ENCODE peak calls at places on chromosomes 4 and X, in ten cellular contexts. Q is MM.1S, U is hepatocyte, G is A673, Z is GM23248, D is neural progenitor cell, R is PC-3, C is mammary epithelial cell, K is DND-41, O is GM12878. L is an unnamed sample.

GRCh38 chr4:156169011-156169410 is 215.3 kb upstream of the CTSO start:
- DNase-seq in D (peak), G (peak), Z (peak), O (no peak), C (peak), Q (peak), R (peak), K (no peak), U (peak), L (peak)

GRCh38 chrX:138877746-138878145 is 166.2 kb upstream of the FGF13 start:
- DNase-seq in O (no peak), K (no peak), R (peak), Z (peak), Q (no peak), D (no peak), G (no peak), U (no peak), C (peak), L (peak)

GRCh38 chrX:64842492-64842891 is 133.8 kb downstream of the ZC4H2 start:
- DNase-seq in G (no peak), D (no peak), K (peak), R (no peak), O (no peak), U (no peak), Z (no peak), C (no peak), Q (peak), L (no peak)

GRCh38 chrX:106935175-106935574 is 15.0 kb downstream of the CLDN2 start:
- DNase-seq in G (peak), Z (no peak), R (no peak), Q (no peak), D (no peak), O (no peak), K (no peak), U (no peak), C (no peak), L (no peak)

GRCh38 chrX:67543818-67544217 is at the start of gene AR:
- DNase-seq in K (no peak), D (peak), U (peak), Q (no peak), O (no peak), G (no peak), C (no peak), R (no peak), Z (peak), L (peak)

GRCh38 chr4:141347738-141348524 is 127.2 kb downstream of the ZNF330 start:
- DNase-seq in Z (peak), Q (peak), K (no peak), D (no peak), U (no peak), R (no peak), C (peak), O (no peak), G (no peak), L (no peak)

GRCh38 chrX:51857159-51857733 is 36.2 kb upstream of the MAGED1 start:
- DNase-seq in Z (no peak), C (no peak), R (no peak), G (no peak), Q (no peak), U (no peak), O (no peak), D (no peak), K (no peak), L (no peak)

GRCh38 chr4:156571146-156571545 is 400.5 kb downstream of the PDGFC start:
- DNase-seq in R (no peak), K (no peak), Q (no peak), O (no peak), G (no peak), U (peak), C (no peak), D (no peak), Z (no peak), L (no peak)

GRCh38 chrX:131752493-131753198 is 208.8 kb downstream of the OR13H1 start:
- DNase-seq in C (peak), Z (no peak), D (no peak), G (peak), Q (peak), R (peak), O (peak), K (no peak), U (no peak), L (no peak)

GRCh38 chr4:134740290-134740689 is 538.7 kb upstream of the PABPC4L start:
- DNase-seq in Q (peak), R (no peak), D (no peak), C (no peak), O (no peak), U (no peak), K (no peak), Z (no peak), G (no peak), L (no peak)

GRCh38 chr4:90357117-90357710 is 230.0 kb downstream of the CCSER1 start:
- DNase-seq in Q (peak), R (peak), D (peak), O (no peak), C (peak), K (no peak), Z (peak), U (peak), G (peak), L (peak)

GRCh38 chr4:165991325-165992180 is 118.5 kb downstream of the TLL1 start:
- DNase-seq in R (peak), K (no peak), Q (no peak), G (peak), Z (peak), O (no peak), C (no peak), D (no peak), U (no peak), L (no peak)

GRCh38 chr4:166981847-166982246 is 252.4 kb downstream of the SPOCK3 start:
- DNase-seq in Z (no peak), C (no peak), Q (no peak), U (no peak), R (no peak), O (no peak), D (no peak), G (no peak), K (no peak), L (no peak)

GRCh38 chr4:147528054-147528453 is 47.2 kb downstream of the EDNRA start:
- DNase-seq in D (no peak), Q (no peak), O (no peak), Z (no peak), C (no peak), K (no peak), U (no peak), R (no peak), G (no peak), L (no peak)

GRCh38 chr4:89482248-89482647 is 174.6 kb upstream of the GPRIN3 start:
- DNase-seq in G (peak), U (peak), D (peak), R (peak), Q (peak), Z (peak), C (peak), K (peak), O (no peak), L (no peak)

GRCh38 chr4:131974730-131975129 is 1174.4 kb upstream of the PCDH10 start:
- DNase-seq in K (no peak), U (no peak), G (no peak), D (no peak), O (no peak), Q (no peak), R (no peak), Z (peak), C (no peak), L (no peak)

GRCh38 chrX:131801066-131801465 is 222.0 kb upstream of the STK26 start:
- DNase-seq in Z (no peak), D (no peak), C (no peak), U (no peak), G (no peak), R (no peak), O (no peak), Q (no peak), K (no peak), L (no peak)

GRCh38 chr4:128384091-128384520 is 96.5 kb upstream of the PGRMC2 start:
- DNase-seq in K (no peak), G (peak), Z (peak), U (no peak), D (no peak), R (no peak), Q (no peak), C (no peak), O (no peak), L (no peak)

GRCh38 chrX:19332983-19333382 is 10.7 kb upstream of the PDHA1 start:
- DNase-seq in Q (no peak), Z (peak), O (no peak), G (peak), R (no peak), C (no peak), D (no peak), K (no peak), U (peak), L (no peak)

GRCh38 chrX:70444326-70445196 is at the start of gene DLG3:
- DNase-seq in K (no peak), C (peak), O (no peak), D (peak), Q (no peak), R (peak), Z (peak), U (peak), G (peak), L (peak)
- TF ChIP-seq EZH2 in K (no peak), C (no peak), O (no peak), D (no peak), Q (no peak), R (no peak), Z (no peak), U (no peak), G (no peak), L (no peak)

GRCh38 chr4:56051710-56052075 is 102.9 kb downstream of the CEP135 start:
- DNase-seq in Q (no peak), C (no peak), O (no peak), R (no peak), G (no peak), K (no peak), U (no peak), Z (no peak), D (no peak), L (no peak)

GRCh38 chr4:56048621-56049427 is 100.1 kb downstream of the CEP135 start:
- DNase-seq in U (peak), D (peak), G (peak), Z (peak), Q (peak), R (peak), C (peak), O (peak), K (no peak), L (no peak)

GRCh38 chr4:56050584-56050983 is 101.8 kb downstream of the CEP135 start:
- DNase-seq in G (no peak), K (no peak), R (no peak), O (no peak), U (no peak), Z (no peak), Q (no peak), D (no peak), C (no peak), L (no peak)

GRCh38 chr4:56051049-56051709 is 102.4 kb downstream of the CEP135 start:
- DNase-seq in R (no peak), Q (no peak), K (no peak), D (no peak), Z (no peak), C (no peak), O (no peak), G (no peak), U (no peak), L (no peak)

GRCh38 chr4:56049428-56050212 is 100.9 kb downstream of the CEP135 start:
- DNase-seq in C (peak), O (no peak), Z (peak), Q (peak), G (peak), K (no peak), R (peak), U (peak), D (peak), L (peak)
- TF ChIP-seq EZH2 in C (peak), O (no peak), Z (peak), Q (no peak), G (no peak), K (no peak), R (peak), U (no peak), D (peak), L (no peak)

GRCh38 chr4:121454251-121454979 is 73.6 kb upstream of the QRFPR start:
- DNase-seq in O (no peak), U (peak), C (no peak), Z (no peak), G (no peak), R (no peak), K (no peak), Q (no peak), D (peak), L (peak)

GRCh38 chr4:121451310-121451709 is 70.5 kb upstream of the QRFPR start:
- DNase-seq in Z (no peak), U (no peak), R (no peak), O (no peak), Q (no peak), G (no peak), K (no peak), D (no peak), C (no peak), L (no peak)

GRCh38 chr4:121457278-121457875 is 76.6 kb upstream of the QRFPR start:
- DNase-seq in Z (no peak), C (no peak), K (no peak), R (no peak), O (no peak), Q (no peak), D (no peak), U (no peak), G (no peak), L (no peak)

GRCh38 chr4:121459056-121459455 is 78.2 kb upstream of the QRFPR start:
- DNase-seq in Q (no peak), G (no peak), U (no peak), D (no peak), O (no peak), K (no peak), Z (no peak), C (no peak), R (no peak), L (no peak)

GRCh38 chr4:121455285-121455684 is 74.5 kb upstream of the QRFPR start:
- DNase-seq in G (no peak), Z (no peak), K (no peak), R (no peak), Q (no peak), U (no peak), D (no peak), O (no peak), C (no peak), L (no peak)
- TF ChIP-seq EZH2 in G (no peak), Z (no peak), K (no peak), R (no peak), Q (no peak), U (no peak), D (no peak), O (no peak), C (no peak), L (no peak)

DNA sequence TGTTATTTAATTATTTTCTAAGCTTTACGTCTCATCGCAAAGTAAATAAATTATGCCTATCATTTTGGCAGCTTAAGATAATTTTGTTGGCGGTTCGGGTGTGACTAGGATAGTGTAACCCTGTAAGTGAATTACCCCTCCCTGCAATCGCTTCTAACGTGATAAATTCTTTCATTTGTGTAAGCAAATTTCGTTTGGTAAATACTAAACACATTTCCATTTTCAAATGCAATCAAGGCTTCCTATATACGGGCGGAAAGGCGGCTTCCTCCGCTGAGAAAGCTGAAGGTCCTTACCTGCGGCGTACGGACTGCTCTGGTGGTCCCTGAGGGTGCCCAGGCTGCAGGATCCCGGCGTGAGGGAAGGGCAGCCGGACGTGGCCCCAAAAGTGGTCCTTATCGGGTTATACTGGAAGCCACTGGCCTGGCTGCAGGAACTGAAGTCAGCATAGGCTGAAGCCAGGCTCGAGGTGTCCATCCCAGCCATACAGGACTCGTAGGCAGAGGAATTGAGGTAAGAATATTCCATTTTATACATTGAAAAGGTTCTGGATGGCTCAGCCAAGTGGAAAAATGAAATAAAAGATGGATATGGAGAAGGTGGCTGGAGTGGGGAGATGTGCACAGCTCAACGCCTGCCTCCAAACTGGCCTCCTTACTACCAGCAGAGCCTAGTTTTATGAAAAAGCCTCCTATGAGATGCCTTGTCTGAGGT is at the start of gene PHOX2B:
- DNase-seq in Q (no peak), D (peak), C (no peak), Z (no peak), R (no peak), G (no peak), U (no peak), O (no peak), K (no peak), L (no peak)
- TF ChIP-seq EZH2 in Q (no peak), D (no peak), C (peak), Z (peak), R (no peak), G (no peak), U (peak), O (no peak), K (no peak), L (no peak)

GRCh38 chr4:55819634-55820033 is at the start of gene EXOC1L:
- DNase-seq in D (peak), C (no peak), U (peak), K (no peak), O (no peak), G (peak), Z (peak), Q (no peak), R (no peak), L (no peak)

GRCh38 chr4:55817691-55818090 is 1.9 kb upstream of the EXOC1L start:
- DNase-seq in Z (no peak), C (no peak), Q (no peak), K (no peak), G (no peak), D (no peak), O (no peak), U (no peak), R (no peak), L (no peak)

GRCh38 chr4:55824865-55825264 is 5.3 kb downstream of the EXOC1L start:
- DNase-seq in R (no peak), K (no peak), Q (no peak), U (no peak), G (no peak), O (no peak), C (no peak), D (no peak), Z (no peak), L (no peak)

DNA sequence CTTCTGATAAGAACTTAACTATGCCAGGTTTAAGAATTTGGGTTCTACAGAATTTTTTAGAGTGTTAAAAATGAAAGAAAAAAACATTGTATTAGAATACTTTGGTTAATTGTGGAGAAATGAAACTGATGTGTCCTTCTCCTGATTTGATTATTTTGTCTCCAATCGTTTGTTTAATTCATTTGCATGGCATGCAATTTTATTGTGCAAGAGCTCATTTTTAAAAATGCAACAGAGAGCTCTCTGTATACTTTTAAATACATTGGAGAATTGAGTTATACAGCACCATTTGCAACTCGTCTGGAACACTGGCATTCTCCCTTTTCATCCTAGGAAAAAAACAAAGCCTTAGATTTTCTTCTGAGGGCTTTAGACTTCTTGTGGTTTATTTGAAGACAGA is 670 bp downstream of the EXOC1L start:
- DNase-seq in R (no peak), U (no peak), G (no peak), Q (no peak), C (no peak), K (no peak), O (no peak), D (no peak), Z (no peak), L (no peak)
- TF ChIP-seq EZH2 in R (no peak), U (no peak), G (no peak), Q (no peak), C (no peak), K (no peak), O (no peak), D (no peak), Z (no peak), L (no peak)

DNA sequence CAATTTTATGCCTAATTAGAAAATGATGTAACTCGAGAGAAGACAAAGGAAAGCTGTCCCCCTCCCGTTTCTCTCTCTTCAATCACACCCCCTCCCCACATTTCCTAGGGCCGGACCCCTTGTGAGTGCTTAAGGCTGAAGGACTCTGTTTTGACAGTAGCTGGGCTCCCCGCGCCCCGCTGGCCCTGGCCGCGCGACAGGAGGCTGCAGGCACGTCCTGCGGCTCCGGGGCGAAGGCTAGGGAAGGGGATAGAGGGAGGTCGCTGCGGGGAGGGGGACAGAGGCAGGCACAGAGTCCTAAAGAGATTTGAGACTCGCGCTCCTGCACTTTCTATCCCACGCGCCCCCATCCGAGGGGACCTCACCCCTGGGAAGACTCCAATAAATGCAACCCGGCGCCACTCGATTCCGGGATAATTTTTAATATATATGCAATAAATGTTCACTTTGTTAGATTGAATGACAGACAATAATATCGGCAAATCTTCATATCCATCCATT is 56.2 kb upstream of the TMEM33 start:
- DNase-seq in U (no peak), K (no peak), R (no peak), Q (no peak), G (no peak), D (peak), Z (no peak), O (no peak), C (no peak), L (no peak)
- TF ChIP-seq EZH2 in U (peak), K (no peak), R (no peak), Q (no peak), G (peak), D (peak), Z (no peak), O (no peak), C (no peak), L (no peak)

GRCh38 chr4:67286724-67287123 is 258.6 kb downstream of the CENPC start:
- DNase-seq in Z (no peak), K (no peak), O (no peak), D (no peak), Q (no peak), C (no peak), R (no peak), G (no peak), U (no peak), L (no peak)

GRCh38 chr4:67292649-67293048 is 252.7 kb downstream of the CENPC start:
- DNase-seq in G (peak), K (no peak), Q (no peak), Z (no peak), C (no peak), U (no peak), R (peak), D (no peak), O (no peak), L (no peak)

GRCh38 chr4:67288964-67289363 is 256.3 kb downstream of the CENPC start:
- DNase-seq in D (peak), R (peak), O (no peak), G (peak), U (peak), Q (peak), K (peak), Z (no peak), C (no peak), L (no peak)

GRCh38 chr4:67292045-67292444 is 253.3 kb downstream of the CENPC start:
- DNase-seq in O (no peak), R (peak), D (no peak), Z (no peak), U (no peak), C (no peak), K (no peak), G (peak), Q (no peak), L (no peak)

DNA sequence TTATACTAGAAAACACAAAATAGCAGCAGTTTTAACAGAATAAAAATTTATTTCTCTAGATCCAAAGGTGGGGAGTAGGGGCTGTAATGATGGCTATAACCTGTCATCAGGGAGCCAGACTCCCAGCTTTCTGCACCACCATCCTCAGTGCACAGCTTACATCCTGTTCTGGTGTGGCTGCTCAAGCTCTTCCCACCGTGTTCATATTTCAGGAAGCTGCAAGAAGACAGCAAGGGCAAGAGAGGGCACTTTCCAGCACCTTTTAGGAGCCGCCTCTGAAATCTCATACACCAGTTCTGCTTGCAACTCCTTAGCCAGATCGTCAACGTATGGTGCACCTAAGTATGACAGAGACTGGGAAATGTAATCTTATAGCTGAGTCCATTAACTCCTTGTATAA is 253.7 kb downstream of the CENPC start:
- DNase-seq in D (no peak), Z (no peak), Q (no peak), R (peak), O (no peak), C (no peak), U (no peak), K (no peak), G (peak), L (no peak)
- TF ChIP-seq EZH2 in D (no peak), Z (no peak), Q (no peak), R (no peak), O (no peak), C (no peak), U (no peak), K (no peak), G (no peak), L (no peak)